ENCODE peak calls at places on chromosome 14, in five cellular contexts. U is fibroblast of lung, S is HCT116, B is astrocyte, O is IMR-90. H is an unnamed sample.

GRCh38 chr14:79480212-79480611 is 731.1 kb downstream of the DIO2 start:
- DNase-seq in U (no peak), O (no peak), S (no peak), B (peak; percentile 30), H (no peak)

GRCh38 chr14:72679591-72680151 is 214.2 kb downstream of the DPF3 start:
- DNase-seq in O (peak; percentile 23), S (no peak), U (no peak), B (no peak), H (no peak)

GRCh38 chr14:104936361-104937155 is 11.9 kb downstream of the PLD4 start:
- DNase-seq in B (no peak), U (no peak), O (no peak), S (no peak), H (no peak)

GRCh38 chr14:49550284-49551184 is 35.6 kb downstream of the RPS29 start:
- DNase-seq in O (peak; percentile 19), B (no peak), S (peak; percentile 8), U (peak; percentile 36), H (peak; percentile 21)

GRCh38 chr14:62234849-62235248 is 472.6 kb downstream of the SNAPC1 start:
- DNase-seq in U (no peak), S (no peak), B (no peak), O (no peak), H (no peak)

GRCh38 chr14:29236848-29237247 is 470.3 kb downstream of the FOXG1 start:
- DNase-seq in B (peak; percentile 87), U (peak; percentile 86), O (peak; percentile 92), S (no peak), H (no peak)

GRCh38 chr14:92760524-92760805 is 12.0 kb upstream of the LGMN start:
- DNase-seq in B (peak; percentile 18), S (peak; percentile 36), O (no peak), U (no peak), H (no peak)

GRCh38 chr14:104086210-104086660 is 735 bp downstream of the ASPG start:
- DNase-seq in U (no peak), B (no peak), O (no peak), S (no peak), H (no peak)

GRCh38 chr14:46048127-46048526 is 603.5 kb downstream of the RPL10L start:
- DNase-seq in S (peak; percentile 39), O (peak; percentile 18), U (peak; percentile 17), B (peak; percentile 32), H (peak; percentile 56)

GRCh38 chr14:74737753-74738325 is 24.9 kb downstream of the FCF1 start:
- DNase-seq in B (peak; percentile 20), U (peak; percentile 34), S (no peak), O (peak; percentile 50), H (no peak)

GRCh38 chr14:56120091-56120632 is 2.0 kb downstream of the PELI2 start:
- DNase-seq in S (no peak), O (peak; percentile 46), U (peak; percentile 70), B (no peak), H (no peak)

GRCh38 chr14:34680806-34681479 is 33.5 kb downstream of the CFL2 start:
- DNase-seq in U (no peak), O (no peak), S (no peak), B (no peak), H (no peak)

GRCh38 chr14:35416108-35416750 is 11.7 kb upstream of the NFKBIA start:
- DNase-seq in S (no peak), O (no peak), B (no peak), U (no peak), H (no peak)

GRCh38 chr14:85342858-85343607 is 186.9 kb upstream of the FLRT2 start:
- DNase-seq in O (no peak), B (no peak), S (no peak), U (peak; percentile 17), H (no peak)

GRCh38 chr14:67485501-67486095 is 2.9 kb downstream of the TMEM229B start:
- DNase-seq in B (no peak), S (no peak), O (no peak), U (no peak), H (no peak)

GRCh38 chr14:67446371-67447032 is 34.5 kb upstream of the PLEK2 start:
- DNase-seq in O (no peak), U (no peak), B (no peak), S (no peak), H (no peak)

GRCh38 chr14:33404054-33404453 is 465.4 kb downstream of the NPAS3 start:
- DNase-seq in B (peak; percentile 96), O (peak; percentile 10), U (peak; percentile 51), S (no peak), H (peak; percentile 45)

GRCh38 chr14:88129306-88130056 is 124.5 kb downstream of the GPR65 start:
- DNase-seq in B (peak; percentile 69), O (peak; percentile 23), S (no peak), U (peak; percentile 7), H (no peak)

GRCh38 chr14:99574099-99574880 is 29.7 kb downstream of the CCDC85C start:
- DNase-seq in B (peak; percentile 87), S (no peak), U (peak; percentile 50), O (peak; percentile 78), H (no peak)

GRCh38 chr14:29892327-29892726 is 35.3 kb downstream of the PRKD1 start:
- DNase-seq in S (no peak), O (peak; percentile 13), B (peak; percentile 8), U (peak; percentile 12), H (peak; percentile 0)

GRCh38 chr14:63180017-63180416 is 24.2 kb upstream of the RHOJ start:
- DNase-seq in S (no peak), B (no peak), O (peak; percentile 28), U (peak; percentile 63), H (no peak)

GRCh38 chr14:30417121-30417520 is 141.8 kb upstream of the G2E3 start:
- DNase-seq in B (no peak), S (no peak), O (no peak), U (no peak), H (no peak)

GRCh38 chr14:56474419-56475022 is 105.1 kb upstream of the TMEM260 start:
- DNase-seq in U (peak; percentile 59), B (peak; percentile 14), S (peak; percentile 23), O (peak; percentile 41), H (peak; percentile 13)

GRCh38 chr14:100762089-100762515 is 35.4 kb downstream of the DLK1 start:
- DNase-seq in O (peak; percentile 44), U (peak; percentile 80), B (peak; percentile 19), S (no peak), H (no peak)

GRCh38 chr14:94460631-94461416 is 8.2 kb upstream of the SERPINA11 start:
- DNase-seq in U (no peak), B (no peak), O (no peak), S (no peak), H (no peak)

GRCh38 chr14:100898465-100898864 is 5.1 kb downstream of the RTL1 start:
- DNase-seq in S (no peak), B (no peak), O (no peak), U (no peak), H (no peak)

GRCh38 chr14:104341532-104342434 is 203.4 kb downstream of the KIF26A start:
- DNase-seq in U (no peak), S (peak; percentile 88), O (no peak), B (no peak), H (no peak)

GRCh38 chr14:89779707-89780106 is 174.8 kb downstream of the EFCAB11 start:
- DNase-seq in U (no peak), S (no peak), O (no peak), B (no peak), H (no peak)

GRCh38 chr14:95502381-95502950 is 14.0 kb downstream of the SYNE3 start:
- DNase-seq in S (no peak), B (no peak), O (no peak), U (no peak), H (no peak)

GRCh38 chr14:23113346-23114119 is 5.5 kb downstream of the CEBPE start:
- DNase-seq in O (peak; percentile 45), S (no peak), U (peak; percentile 91), B (no peak), H (no peak)

GRCh38 chr14:35944847-35945246 is 118.7 kb downstream of the BRMS1L start:
- DNase-seq in O (no peak), S (peak; percentile 64), U (no peak), B (no peak), H (peak; percentile 6)

GRCh38 chr14:29584992-29585391 is 342.7 kb downstream of the PRKD1 start:
- DNase-seq in S (no peak), U (peak; percentile 93), B (peak; percentile 80), O (peak; percentile 94), H (no peak)

GRCh38 chr14:91038439-91038838 is 22.0 kb downstream of the RPS6KA5 start:
- DNase-seq in O (no peak), B (peak; percentile 63), U (no peak), S (no peak), H (peak; percentile 87)

GRCh38 chr14:31127690-31128089 is 79.9 kb downstream of the HECTD1 start:
- DNase-seq in B (no peak), O (no peak), S (no peak), U (no peak), H (peak; percentile 16)

GRCh38 chr14:60904381-60904780 is 76.5 kb downstream of the TRMT5 start:
- DNase-seq in U (peak; percentile 9), O (peak; percentile 31), S (no peak), B (no peak), H (no peak)
- TF ChIP-seq CTCF in U (no peak), O (no peak), S (no peak), B (no peak), H (no peak)

GRCh38 chr14:73719791-73720190 is 5.6 kb upstream of the PNMA1 start:
- DNase-seq in U (no peak), S (no peak), O (peak; percentile 31), B (no peak), H (no peak)

GRCh38 chr14:73721101-73721821 is 7.1 kb upstream of the PNMA1 start:
- DNase-seq in B (no peak), O (no peak), S (no peak), U (no peak), H (no peak)

GRCh38 chr14:73719361-73719760 is 5.2 kb upstream of the PNMA1 start:
- DNase-seq in O (no peak), U (no peak), B (no peak), S (no peak), H (no peak)

GRCh38 chr14:73718742-73719251 is 4.6 kb upstream of the PNMA1 start:
- DNase-seq in B (no peak), U (no peak), O (no peak), S (no peak), H (no peak)

GRCh38 chr14:73720636-73721035 is 6.5 kb upstream of the PNMA1 start:
- DNase-seq in B (no peak), S (no peak), O (no peak), U (no peak), H (no peak)
- H3K4me1 ChIP-seq in B (peaks cover 44% of the 10 kb centered on the region), S (no peaks in the 10 kb centered on the region), O (peaks cover 35% of the 10 kb centered on the region), U (peaks cover 22% of the 10 kb centered on the region), H (peaks cover 24% of the 10 kb centered on the region)

GRCh38 chr14:102602421-102603292 is 10.2 kb downstream of the RCOR1 start:
- DNase-seq in S (no peak), B (no peak), U (no peak), O (no peak), H (no peak)
- H4K20me1 ChIP-seq in S (peaks cover 16% of the 10 kb centered on the region), B (peaks cover 80% of the 10 kb centered on the region), U (no peaks in the 10 kb centered on the region), O (peaks cover 70% of the 10 kb centered on the region), H (peaks cover 3% of the 10 kb centered on the region)

GRCh38 chr14:52422650-52423356 is 108.7 kb downstream of the PTGER2 start:
- DNase-seq in B (no peak), U (peak; percentile 49), S (no peak), O (no peak), H (no peak)
- TF ChIP-seq CTCF in B (no peak), U (no peak), S (no peak), O (no peak), H (no peak)

DNA sequence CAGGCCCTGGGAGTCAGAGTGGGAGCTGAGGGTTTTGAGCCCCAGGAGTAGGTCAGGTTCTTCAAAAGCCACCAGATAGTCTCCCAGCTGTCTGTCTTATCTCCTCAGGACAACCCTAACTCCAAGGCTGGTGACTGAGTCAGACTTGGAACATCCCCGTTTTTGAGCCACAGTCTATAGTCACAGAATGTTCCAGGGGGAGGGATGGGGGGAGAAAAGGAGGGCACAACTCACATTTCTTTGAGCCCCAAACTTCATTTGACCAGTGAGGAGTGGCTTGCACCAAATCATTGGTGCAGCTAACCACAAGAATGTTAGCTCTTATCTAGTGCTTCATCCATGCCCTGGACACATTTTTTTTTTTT is 243.8 kb downstream of the ZFP36L1 start:
- DNase-seq in O (peak; percentile 72), B (peak; percentile 84), U (peak; percentile 83), S (peak; percentile 74), H (peak; percentile 82)
- H3K4me1 ChIP-seq in O (peaks cover 43% of the 10 kb centered on the region), B (peaks cover 46% of the 10 kb centered on the region), U (peaks cover 40% of the 10 kb centered on the region), S (peaks cover 72% of the 10 kb centered on the region), H (peaks cover 79% of the 10 kb centered on the region)

H was measured in mammary epithelial cell.